ENCODE peak calls at places on chromosomes 11 and 22, in seven cellular contexts. M is CD8-positive, alpha-beta memory T cell; A is stimulated activated CD4-positive, alpha-beta T cell treated with anti-CD3 and anti-CD28 coated beads, Interleukin-1b, Interleukin-23, amount 100 ng/mL, for 1 hour; C is HFF-Myc; P is AG08395; U is hippocampal formation; S is stimulated activated CD8-positive, alpha-beta memory T cell treated with anti-CD3 and anti-CD28 coated beads, Interleukin-7, amount 100 ng/mL, for 1 hour. V is an unnamed sample.

GRCh38 chr11:65427691-65428577 is 5.3 kb downstream of the NEAT1 start:
- DNase-seq in S (no peak), M (peak; percentile 54), C (no peak), A (no peak), U (no peak), P (no peak), V (peak; percentile 78)

GRCh38 chr11:62337682-62338181 is 484 bp downstream of the ASRGL1 start:
- DNase-seq in M (no peak), C (no peak), S (no peak), P (no peak), A (peak; percentile 6), U (peak; percentile 55), V (no peak)

GRCh38 chr22:49522582-49523373 is 304.9 kb downstream of the BRD1 start:
- DNase-seq in P (no peak), C (no peak), M (no peak), S (no peak), A (no peak), U (no peak), V (no peak)

GRCh38 chr11:94131363-94132115 is 2.9 kb downstream of the PANX1 start:
- DNase-seq in S (no peak), A (no peak), M (no peak), U (no peak), P (no peak), C (no peak), V (no peak)

GRCh38 chr11:129224538-129224937 is 32.4 kb upstream of the ARHGAP32 start:
- DNase-seq in A (no peak), P (no peak), S (no peak), M (no peak), U (no peak), C (no peak), V (no peak)

GRCh38 chr11:88051386-88051785 is 123.9 kb downstream of the RAB38 start:
- DNase-seq in S (no peak), P (no peak), A (no peak), U (no peak), C (no peak), M (no peak), V (no peak)

GRCh38 chr11:70415176-70415575 is 16.8 kb downstream of the CTTN start:
- DNase-seq in S (no peak), M (no peak), A (no peak), U (no peak), C (peak; percentile 15), P (peak; percentile 89), V (no peak)

GRCh38 chr11:64241175-64241429 is 207 bp downstream of the FKBP2 start:
- DNase-seq in S (no peak), M (no peak), A (no peak), U (no peak), P (no peak), C (no peak), V (no peak)

GRCh38 chr22:46116491-46116958 is 33.8 kb upstream of the PPARA start:
- DNase-seq in C (peak; percentile 47), A (peak; percentile 81), U (peak; percentile 93), M (peak; percentile 90), P (peak; percentile 90), S (peak; percentile 62), V (peak; percentile 52)

GRCh38 chr22:49959782-49960158 is 802 bp upstream of the PIM3 start:
- DNase-seq in S (no peak), M (no peak), A (no peak), U (peak; percentile 67), C (no peak), P (no peak), V (no peak)

GRCh38 chr11:95154514-95154913 is 64.9 kb downstream of the ENDOD1 start:
- DNase-seq in U (no peak), A (no peak), S (no peak), M (peak; percentile 78), P (peak; percentile 63), C (no peak), V (no peak)

GRCh38 chr11:73975479-73975757 is 7.2 kb downstream of the UCP2 start:
- DNase-seq in S (no peak), C (no peak), M (peak; percentile 23), P (no peak), U (no peak), A (no peak), V (no peak)

GRCh38 chr11:107359701-107360100 is 97.9 kb downstream of the CWF19L2 start:
- DNase-seq in A (no peak), S (no peak), M (no peak), U (no peak), P (no peak), C (no peak), V (no peak)

GRCh38 chr11:77024745-77025144 is 9.5 kb upstream of the B3GNT6 start:
- DNase-seq in U (no peak), C (no peak), P (no peak), M (no peak), A (no peak), S (no peak), V (no peak)

GRCh38 chr22:23557467-23557866 is 22.6 kb downstream of the IGLL1 start:
- DNase-seq in P (no peak), A (no peak), U (no peak), S (no peak), M (no peak), C (no peak), V (no peak)

GRCh38 chr11:76543006-76543703 is 98.3 kb downstream of the EMSY start:
- DNase-seq in M (no peak), A (no peak), P (no peak), C (no peak), S (no peak), U (no peak), V (no peak)

GRCh38 chr11:64643927-64644326 is 52.9 kb downstream of the SLC22A12 start:
- DNase-seq in M (no peak), S (no peak), P (no peak), A (no peak), U (no peak), C (no peak), V (no peak)

GRCh38 chr22:35436421-35436820 is 36.5 kb downstream of the MCM5 start:
- DNase-seq in S (no peak), C (no peak), M (no peak), A (no peak), P (no peak), U (no peak), V (no peak)

GRCh38 chr11:130846606-130847005 is 69.7 kb downstream of the SNX19 start:
- DNase-seq in U (no peak), P (no peak), M (no peak), C (no peak), A (no peak), S (no peak), V (no peak)

V was measured in AG09319.